ENCODE peak calls at places on chromosomes 16 and 17, in nine cellular contexts. U is NCI-H446, M is GM20000, A is bronchial epithelial cell, B is globus pallidus, V is HS-5, W is T-cell, F is Daoy, D is transverse colon. T is an unnamed sample.

GRCh38 chr17:63780507-63780906 is 6.5 kb downstream of the DDX42 start:
- DNase-seq in U (no peak), M (no peak), A (peak), B (no peak), V (no peak), W (no peak), F (peak), D (no peak), T (no peak)

GRCh38 chr16:25052161-25052511 is 37.0 kb upstream of the ARHGAP17 start:
- DNase-seq in U (no peak), M (no peak), A (no peak), B (no peak), V (no peak), W (no peak), F (no peak), D (no peak), T (no peak)

GRCh38 chr17:58005031-58005727 is 1.9 kb downstream of the SRSF1 start:
- DNase-seq in U (no peak), M (no peak), A (no peak), B (no peak), V (no peak), W (no peak), F (no peak), D (no peak), T (no peak)

GRCh38 chr17:5045496-5045895 is 10.3 kb upstream of the SLC52A1 start:
- DNase-seq in U (no peak), M (no peak), A (no peak), B (no peak), V (no peak), W (no peak), F (no peak), D (no peak), T (no peak)

GRCh38 chr16:27851586-27851985 is 211.9 kb downstream of the GSG1L start:
- DNase-seq in U (no peak), M (no peak), A (no peak), B (no peak), V (no peak), W (no peak), F (no peak), D (no peak), T (no peak)

GRCh38 chr17:55770220-55770870 is 19.5 kb downstream of the PCTP start:
- DNase-seq in U (no peak), M (peak), A (peak), B (peak), V (peak), W (no peak), F (peak), D (no peak), T (peak)

GRCh38 chr17:67390646-67391480 is 13.8 kb downstream of the PITPNC1 start:
- DNase-seq in U (no peak), M (peak), A (peak), B (peak), V (peak), W (peak), F (peak), D (peak), T (peak)

GRCh38 chr17:4903051-4903818 is at the start of gene CHRNE:
- DNase-seq in U (peak), M (peak), A (peak), B (peak), V (peak), W (peak), F (peak), D (peak), T (peak)

GRCh38 chr17:33520404-33521032 is 227.4 kb upstream of the ASIC2 start:
- DNase-seq in U (no peak), M (peak), A (peak), B (peak), V (no peak), W (peak), F (peak), D (peak), T (peak)

GRCh38 chr17:64296246-64296645 is 33.2 kb upstream of the TEX2 start:
- DNase-seq in U (no peak), M (no peak), A (no peak), B (no peak), V (no peak), W (no peak), F (no peak), D (no peak), T (no peak)

GRCh38 chr16:84141143-84141670 is 3.8 kb downstream of the HSDL1 start:
- DNase-seq in U (no peak), M (no peak), A (no peak), B (no peak), V (no peak), W (peak), F (no peak), D (no peak), T (no peak)

GRCh38 chr16:8798174-8798527 is 512 bp downstream of the PMM2 start:
- DNase-seq in U (no peak), M (no peak), A (peak), B (no peak), V (peak), W (no peak), F (no peak), D (no peak), T (no peak)

GRCh38 chr17:11461993-11462548 is 136.2 kb upstream of the DNAH9 start:
- DNase-seq in U (no peak), M (no peak), A (no peak), B (no peak), V (no peak), W (no peak), F (no peak), D (no peak), T (no peak)

GRCh38 chr16:73052441-73053030 is 4.6 kb upstream of the ZFHX3 start:
- DNase-seq in U (no peak), M (no peak), A (no peak), B (no peak), V (no peak), W (no peak), F (no peak), D (no peak), T (no peak)

GRCh38 chr17:54974758-54975157 is 6.2 kb downstream of the STXBP4 start:
- DNase-seq in U (no peak), M (no peak), A (no peak), B (no peak), V (no peak), W (no peak), F (no peak), D (no peak), T (no peak)

GRCh38 chr17:45573915-45574314 is 83.4 kb upstream of the PLEKHM1 start:
- DNase-seq in U (no peak), M (no peak), A (no peak), B (no peak), V (no peak), W (no peak), F (no peak), D (no peak), T (peak)

GRCh38 chr17:35766903-35767510 is 6.3 kb downstream of the C17orf50 start:
- DNase-seq in U (peak), M (peak), A (peak), B (peak), V (no peak), W (no peak), F (no peak), D (no peak), T (peak)

GRCh38 chr17:45962221-45962972 is 36.7 kb upstream of the STH start:
- DNase-seq in U (no peak), M (no peak), A (no peak), B (no peak), V (no peak), W (no peak), F (no peak), D (no peak), T (no peak)

GRCh38 chr17:69898606-69899005 is 176.4 kb upstream of the KCNJ16 start:
- DNase-seq in U (no peak), M (no peak), A (no peak), B (no peak), V (peak), W (no peak), F (no peak), D (no peak), T (no peak)

GRCh38 chr16:57810197-57811024 is 8.1 kb upstream of the KIFC3 start:
- DNase-seq in U (no peak), M (peak), A (peak), B (no peak), V (peak), W (peak), F (peak), D (peak), T (no peak)

GRCh38 chr16:1613728-1614225 is 1.6 kb downstream of the CRAMP1 start:
- DNase-seq in U (no peak), M (peak), A (no peak), B (no peak), V (no peak), W (no peak), F (no peak), D (peak), T (no peak)

GRCh38 chr16:81633147-81633619 is 145.9 kb upstream of the PLCG2 start:
- DNase-seq in U (no peak), M (no peak), A (no peak), B (no peak), V (no peak), W (peak), F (no peak), D (no peak), T (no peak)

GRCh38 chr16:1366712-1367299 is 15.1 kb downstream of the GNPTG start:
- DNase-seq in U (no peak), M (no peak), A (no peak), B (no peak), V (no peak), W (no peak), F (no peak), D (no peak), T (no peak)

GRCh38 chr17:48486557-48486956 is 44.3 kb downstream of the HOXB1 start:
- DNase-seq in U (no peak), M (no peak), A (peak), B (no peak), V (peak), W (no peak), F (peak), D (no peak), T (no peak)

GRCh38 chr17:40015998-40016691 is 905 bp downstream of the CSF3 start:
- DNase-seq in U (no peak), M (no peak), A (no peak), B (no peak), V (no peak), W (no peak), F (no peak), D (no peak), T (no peak)

GRCh38 chr17:35765731-35766488 is 5.2 kb downstream of the C17orf50 start:
- DNase-seq in U (no peak), M (no peak), A (no peak), B (no peak), V (no peak), W (no peak), F (no peak), D (no peak), T (no peak)

GRCh38 chr17:74212262-74212912 is 984 bp upstream of the TTYH2 start:
- DNase-seq in U (no peak), M (no peak), A (no peak), B (peak), V (no peak), W (no peak), F (peak), D (peak), T (no peak)

GRCh38 chr16:4994719-4995434 is 36.7 kb downstream of the SEC14L5 start:
- DNase-seq in U (no peak), M (no peak), A (no peak), B (peak), V (no peak), W (no peak), F (no peak), D (no peak), T (peak)

GRCh38 chr16:8120001-8120400 is 470.3 kb downstream of the TMEM114 start:
- DNase-seq in U (no peak), M (no peak), A (no peak), B (no peak), V (no peak), W (no peak), F (no peak), D (no peak), T (no peak)

GRCh38 chr17:7041607-7042506 is 2.0 kb downstream of the SLC16A11 start:
- DNase-seq in U (no peak), M (peak), A (no peak), B (no peak), V (no peak), W (no peak), F (no peak), D (no peak), T (no peak)

GRCh38 chr17:77124192-77124908 is 16.4 kb upstream of the SEC14L1 start:
- DNase-seq in U (no peak), M (no peak), A (peak), B (no peak), V (no peak), W (no peak), F (peak), D (no peak), T (no peak)

GRCh38 chr16:65524997-65525396 is 403.1 kb upstream of the CDH11 start:
- DNase-seq in U (no peak), M (no peak), A (peak), B (no peak), V (no peak), W (no peak), F (peak), D (no peak), T (no peak)

GRCh38 chr16:4404247-4404966 is 12.0 kb downstream of the CORO7 start:
- DNase-seq in U (no peak), M (no peak), A (peak), B (no peak), V (no peak), W (no peak), F (peak), D (peak), T (peak)

GRCh38 chr17:7356072-7356549 is 1.2 kb downstream of the TMEM95 start:
- DNase-seq in U (no peak), M (peak), A (peak), B (peak), V (no peak), W (peak), F (peak), D (peak), T (peak)

GRCh38 chr17:17032131-17032692 is 10.0 kb upstream of the MPRIP start:
- DNase-seq in U (no peak), M (no peak), A (peak), B (peak), V (no peak), W (no peak), F (peak), D (peak), T (peak)

GRCh38 chr16:19223235-19223847 is 55.3 kb downstream of the SYT17 start:
- DNase-seq in U (peak), M (no peak), A (peak), B (no peak), V (no peak), W (no peak), F (peak), D (peak), T (no peak)

GRCh38 chr17:50487213-50488096 is 8.8 kb downstream of the RSAD1 start:
- DNase-seq in U (no peak), M (no peak), A (peak), B (no peak), V (no peak), W (no peak), F (peak), D (no peak), T (no peak)

T was measured in G401.